ENCODE peak calls at places on chromosomes 6 and 20, in six cellular contexts. C is HCT116, M is mucosa of descending colon, G is HFF-Myc, H is GM23338, O is psoas muscle. F is an unnamed sample.

GRCh38 chr6:95478941-95479340 is 98.4 kb upstream of the MANEA start:
- DNase-seq in H (no peak), M (no peak), O (no peak), C (no peak), G (no peak), F (no peak)

GRCh38 chr6:143279385-143279784 is 171.1 kb downstream of the ADAT2 start:
- DNase-seq in C (peak; percentile 13), M (no peak), G (no peak), O (no peak), H (peak; percentile 64), F (peak; percentile 14)

GRCh38 chr6:18186033-18186432 is 30.8 kb downstream of the KDM1B start:
- DNase-seq in H (peak; percentile 52), M (no peak), O (no peak), G (no peak), C (no peak), F (no peak)

GRCh38 chr6:52333840-52334200 is 28.1 kb upstream of the PAQR8 start:
- DNase-seq in M (no peak), C (no peak), O (no peak), G (no peak), H (no peak), F (no peak)

GRCh38 chr6:39836621-39837020 is 44.4 kb downstream of the DAAM2 start:
- DNase-seq in M (no peak), H (no peak), O (no peak), C (no peak), G (no peak), F (no peak)

GRCh38 chr6:170093658-170094596 is 197.0 kb downstream of the DLL1 start:
- DNase-seq in C (no peak), H (no peak), G (no peak), O (no peak), M (no peak), F (no peak)

GRCh38 chr20:25279403-25279802 is 31.5 kb downstream of the PYGB start:
- DNase-seq in O (no peak), C (no peak), H (no peak), G (no peak), M (no peak), F (no peak)

GRCh38 chr6:52020961-52021570 is 66.3 kb downstream of the PKHD1 start:
- DNase-seq in C (peak; percentile 3), G (no peak), M (no peak), H (peak; percentile 53), O (no peak), F (no peak)

GRCh38 chr6:36752886-36753506 is 55.4 kb downstream of the RAB44 start:
- DNase-seq in M (no peak), G (no peak), O (peak; percentile 34), H (no peak), C (no peak), F (no peak)

GRCh38 chr6:99473730-99474129 is 41.5 kb downstream of the USP45 start:
- DNase-seq in G (no peak), O (no peak), C (no peak), H (no peak), M (no peak), F (no peak)

GRCh38 chr20:24589845-24590192 is 120.4 kb downstream of the SYNDIG1 start:
- DNase-seq in M (no peak), H (no peak), G (no peak), C (no peak), O (no peak), F (no peak)

GRCh38 chr6:42230320-42231034 is 12.8 kb upstream of the MRPS10 start:
- DNase-seq in C (no peak), M (no peak), G (no peak), O (no peak), H (peak; percentile 57), F (no peak)

GRCh38 chr6:66048684-66049474 is 341.9 kb upstream of the EYS start:
- DNase-seq in M (no peak), H (no peak), G (no peak), O (no peak), C (no peak), F (no peak)

GRCh38 chr6:167787896-167788530 is 38.7 kb upstream of the AFDN start:
- DNase-seq in H (no peak), M (no peak), G (no peak), C (no peak), O (no peak), F (no peak)

GRCh38 chr6:31806470-31807272 is at the start of gene LSM2:
- DNase-seq in O (peak; percentile 98), C (peak; percentile 88), H (peak; percentile 98), M (peak; percentile 98), G (peak; percentile 87), F (peak; percentile 99)
- TF ChIP-seq CTCF in O (peak; percentile 19), C (peak; percentile 10), H (peak; percentile 45), M (peak; percentile 19), G (peak; percentile 35), F (no peak)

GRCh38 chr20:16243470-16243869 is 329.8 kb downstream of the KIF16B start:
- DNase-seq in C (no peak), O (no peak), H (no peak), G (no peak), M (no peak), F (no peak)
- TF ChIP-seq CTCF in C (no peak), O (no peak), H (no peak), G (no peak), M (no peak), F (no peak)

GRCh38 chr6:15512126-15512525 is 150.7 kb downstream of the DTNBP1 start:
- DNase-seq in G (no peak), M (no peak), C (no peak), H (no peak), O (no peak), F (peak; percentile 31)
- TF ChIP-seq CTCF in G (peak; percentile 13), M (no peak), C (peak; percentile 30), H (peak; percentile 41), O (peak; percentile 40), F (peak; percentile 18)

GRCh38 chr20:37995856-37996625 is 37.2 kb downstream of the TTI1 start:
- DNase-seq in H (no peak), G (no peak), C (no peak), O (no peak), M (no peak), F (no peak)

GRCh38 chr20:37990571-37991151 is 42.6 kb downstream of the TTI1 start:
- DNase-seq in C (no peak), M (peak; percentile 75), O (peak; percentile 71), G (no peak), H (no peak), F (no peak)

GRCh38 chr20:37991506-37992302 is 41.6 kb downstream of the TTI1 start:
- DNase-seq in M (no peak), C (no peak), O (no peak), G (no peak), H (no peak), F (no peak)

GRCh38 chr20:37994512-37994911 is 38.7 kb downstream of the TTI1 start:
- DNase-seq in C (no peak), H (no peak), G (no peak), O (peak; percentile 32), M (no peak), F (no peak)

GRCh38 chr20:37992802-37993538 is 40.3 kb downstream of the TTI1 start:
- DNase-seq in M (no peak), H (peak; percentile 46), O (peak; percentile 49), C (no peak), G (peak; percentile 80), F (peak; percentile 48)
- TF ChIP-seq CTCF in M (no peak), H (peak; percentile 49), O (peak; percentile 65), C (peak; percentile 46), G (peak; percentile 46), F (peak; percentile 70)

F was measured in nephron progenitor cell.